ENCODE peak calls at places on chromosomes 5 and 9, in four cellular contexts. M, C, D and Q are unnamed samples.

GRCh38 chr9:22447607-22448305 is 1.1 kb downstream of the DMRTA1 start:
- DNase-seq in M (no peak), C (no peak), D (no peak), Q (no peak)

GRCh38 chr5:132434391-132434790 is 56.2 kb downstream of the IRF1 start:
- DNase-seq in M (no peak), C (no peak), D (no peak), Q (no peak)

GRCh38 chr5:168471785-168472184 is 14.5 kb upstream of the RARS1 start:
- DNase-seq in M (no peak), C (no peak), D (no peak), Q (no peak)

GRCh38 chr9:34591091-34591910 is 1.8 kb upstream of the CNTFR start:
- DNase-seq in M (peak), C (peak), D (no peak), Q (peak)

GRCh38 chr5:149203896-149204544 is 62.7 kb downstream of the ABLIM3 start:
- DNase-seq in M (no peak), C (no peak), D (no peak), Q (no peak)

GRCh38 chr9:125119643-125120286 is 23.6 kb downstream of the SCAI start:
- DNase-seq in M (no peak), C (no peak), D (no peak), Q (no peak)

GRCh38 chr9:36731576-36731975 is 158.9 kb downstream of the MELK start:
- DNase-seq in M (peak), C (no peak), D (no peak), Q (no peak)

GRCh38 chr5:82720764-82721163 is 356.4 kb downstream of the TMEM167A start:
- DNase-seq in M (no peak), C (no peak), D (no peak), Q (no peak)

GRCh38 chr9:33101104-33101951 is 24.9 kb upstream of the SMU1 start:
- DNase-seq in M (no peak), C (peak), D (peak), Q (no peak)

GRCh38 chr9:134384811-134385479 is 58.7 kb downstream of the RXRA start:
- DNase-seq in M (peak), C (no peak), D (no peak), Q (no peak)

GRCh38 chr5:16492398-16493175 is 27.0 kb upstream of the ZNF622 start:
- DNase-seq in M (no peak), C (peak), D (peak), Q (no peak)

GRCh38 chr5:159496773-159497172 is 166.5 kb upstream of the IL12B start:
- DNase-seq in M (no peak), C (no peak), D (no peak), Q (no peak)

GRCh38 chr9:94603259-94603776 is 9.7 kb upstream of the FBP2 start:
- DNase-seq in M (peak), C (peak), D (peak), Q (peak)

GRCh38 chr5:73093943-73094342 is 26.4 kb upstream of the TMEM171 start:
- DNase-seq in M (peak), C (no peak), D (peak), Q (no peak)

GRCh38 chr5:167030500-167031120 is 1260.8 kb upstream of the WWC1 start:
- DNase-seq in M (peak), C (no peak), D (no peak), Q (no peak)

GRCh38 chr5:77239126-77239741 is 28.8 kb downstream of the PDE8B start:
- DNase-seq in M (peak), C (no peak), D (no peak), Q (no peak)

GRCh38 chr5:67234671-67235176 is 38.1 kb upstream of the CD180 start:
- DNase-seq in M (no peak), C (peak), D (no peak), Q (no peak)

GRCh38 chr5:175629231-175629630 is 28.6 kb upstream of the HRH2 start:
- DNase-seq in M (no peak), C (no peak), D (no peak), Q (no peak)

GRCh38 chr5:118796081-118796480 is 192.3 kb downstream of the DTWD2 start:
- DNase-seq in M (no peak), C (no peak), D (no peak), Q (no peak)

GRCh38 chr5:55492449-55492848 is 42.3 kb downstream of the PLPP1 start:
- DNase-seq in M (no peak), C (no peak), D (no peak), Q (no peak)

GRCh38 chr9:31166516-31166915 is 1217.9 kb upstream of the ACO1 start:
- DNase-seq in M (no peak), C (no peak), D (no peak), Q (no peak)

GRCh38 chr5:136404616-136405015 is 39.3 kb upstream of the TRPC7 start:
- DNase-seq in M (no peak), C (no peak), D (no peak), Q (no peak)

GRCh38 chr9:83233647-83234046 is 170.7 kb upstream of the RASEF start:
- DNase-seq in M (no peak), C (peak), D (no peak), Q (no peak)

GRCh38 chr5:11298877-11299276 is 537.8 kb upstream of the DAP start:
- DNase-seq in M (no peak), C (no peak), D (no peak), Q (no peak)

GRCh38 chr9:20950707-20951106 is 80.7 kb downstream of the HACD4 start:
- DNase-seq in M (no peak), C (no peak), D (no peak), Q (no peak)

GRCh38 chr5:43432486-43433365 is 20.5 kb upstream of the CCL28 start:
- DNase-seq in M (peak), C (peak), D (peak), Q (no peak)

GRCh38 chr5:134092875-134093274 is 21.6 kb upstream of the TCF7 start:
- DNase-seq in M (no peak), C (no peak), D (no peak), Q (no peak)

GRCh38 chr5:13478831-13479465 is 465.5 kb downstream of the DNAH5 start:
- DNase-seq in M (peak), C (no peak), D (peak), Q (no peak)

GRCh38 chr5:55232194-55232984 is 1.0 kb downstream of the CCNO start:
- DNase-seq in M (no peak), C (peak), D (no peak), Q (peak)

GRCh38 chr5:96243203-96243602 is 189.8 kb downstream of the PCSK1 start:
- DNase-seq in M (no peak), C (no peak), D (no peak), Q (no peak)

GRCh38 chr9:68974431-68974830 is 39.5 kb downstream of the PRKACG start:
- DNase-seq in M (no peak), C (no peak), D (no peak), Q (no peak)

GRCh38 chr9:133184971-133185370 is 21.3 kb upstream of the GBGT1 start:
- DNase-seq in M (peak), C (no peak), D (peak), Q (no peak)
- H3K4me3 ChIP-seq in M (no peak), C (no peak), D (no peak), Q (no peak)

GRCh38 chr5:177509991-177510566 is 453 bp upstream of the DOK3 start:
- DNase-seq in M (peak), C (peak), D (no peak), Q (peak)
- H3K4me3 ChIP-seq in M (peak), C (no peak), D (no peak), Q (no peak)

GRCh38 chr5:151179489-151179840 is 21.9 kb upstream of the ANXA6 start:
- DNase-seq in M (no peak), C (no peak), D (no peak), Q (no peak)

GRCh38 chr5:151181818-151182217 is 24.2 kb upstream of the ANXA6 start:
- DNase-seq in M (no peak), C (no peak), D (no peak), Q (no peak)

GRCh38 chr5:151178779-151179488 is 21.4 kb upstream of the ANXA6 start:
- DNase-seq in M (no peak), C (no peak), D (no peak), Q (no peak)

GRCh38 chr5:151180291-151180690 is 22.7 kb upstream of the ANXA6 start:
- DNase-seq in M (no peak), C (no peak), D (no peak), Q (no peak)

DNA sequence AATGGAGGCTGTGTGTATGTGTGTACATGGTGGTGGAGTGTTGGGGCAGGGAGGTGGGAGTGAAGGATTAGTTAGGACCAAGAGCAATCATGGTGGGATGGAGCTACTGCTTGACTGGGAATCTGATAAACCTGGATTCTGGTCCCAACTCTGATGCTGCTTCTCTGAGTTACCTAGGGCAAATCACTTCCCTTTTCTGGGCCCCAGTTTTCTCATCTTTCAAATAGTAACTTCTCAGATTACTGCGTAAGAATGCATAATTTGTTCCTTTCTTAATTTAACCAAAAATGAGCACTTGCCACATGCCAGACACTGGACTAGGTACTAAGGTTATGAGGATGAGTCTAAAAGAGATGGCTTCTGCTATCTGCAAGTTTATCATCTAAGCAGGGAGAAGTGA is 20.8 kb upstream of the ANXA6 start:
- DNase-seq in M (no peak), C (no peak), D (no peak), Q (no peak)
- H3K4me3 ChIP-seq in M (no peak), C (no peak), D (no peak), Q (no peak)

DNA sequence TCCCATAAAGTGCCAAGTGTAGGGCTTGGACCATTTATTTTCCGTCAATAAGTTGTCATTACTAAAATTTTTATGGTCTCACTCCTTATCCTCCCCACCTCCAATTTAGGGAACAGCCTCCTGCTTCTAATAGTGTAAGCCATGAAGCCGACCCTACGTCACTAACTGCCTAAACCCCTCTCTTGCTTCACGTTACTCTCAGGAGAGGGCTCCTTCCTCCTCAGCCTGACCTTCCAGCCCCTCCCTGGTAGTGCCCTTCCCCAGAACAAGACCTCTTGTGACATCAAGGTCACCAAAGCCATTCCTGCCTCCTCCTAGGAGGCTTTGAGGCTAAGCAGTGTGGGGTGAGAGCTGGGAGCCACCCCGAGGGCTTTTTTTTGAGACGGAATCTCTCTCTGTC is 2.2 kb upstream of the CDK9 start:
- DNase-seq in M (peak), C (no peak), D (no peak), Q (no peak)
- H3K4me3 ChIP-seq in M (peak), C (no peak), D (no peak), Q (no peak)

GRCh38 chr9:110206388-110206787 is 1.6 kb downstream of the C9orf152 start:
- DNase-seq in M (no peak), C (no peak), D (no peak), Q (no peak)
- H3K4me3 ChIP-seq in M (no peak), C (no peak), D (no peak), Q (no peak)

GRCh38 chr5:179825655-179826182 is 5.0 kb downstream of the SQSTM1 start:
- DNase-seq in M (no peak), C (peak), D (no peak), Q (no peak)

GRCh38 chr5:179822444-179822990 is 1.8 kb downstream of the SQSTM1 start:
- DNase-seq in M (no peak), C (peak), D (no peak), Q (no peak)

GRCh38 chr5:179822059-179822432 is 1.3 kb downstream of the SQSTM1 start:
- DNase-seq in M (no peak), C (peak), D (no peak), Q (no peak)

GRCh38 chr5:179824745-179825112 is 4.0 kb downstream of the SQSTM1 start:
- DNase-seq in M (no peak), C (peak), D (no peak), Q (no peak)

DNA sequence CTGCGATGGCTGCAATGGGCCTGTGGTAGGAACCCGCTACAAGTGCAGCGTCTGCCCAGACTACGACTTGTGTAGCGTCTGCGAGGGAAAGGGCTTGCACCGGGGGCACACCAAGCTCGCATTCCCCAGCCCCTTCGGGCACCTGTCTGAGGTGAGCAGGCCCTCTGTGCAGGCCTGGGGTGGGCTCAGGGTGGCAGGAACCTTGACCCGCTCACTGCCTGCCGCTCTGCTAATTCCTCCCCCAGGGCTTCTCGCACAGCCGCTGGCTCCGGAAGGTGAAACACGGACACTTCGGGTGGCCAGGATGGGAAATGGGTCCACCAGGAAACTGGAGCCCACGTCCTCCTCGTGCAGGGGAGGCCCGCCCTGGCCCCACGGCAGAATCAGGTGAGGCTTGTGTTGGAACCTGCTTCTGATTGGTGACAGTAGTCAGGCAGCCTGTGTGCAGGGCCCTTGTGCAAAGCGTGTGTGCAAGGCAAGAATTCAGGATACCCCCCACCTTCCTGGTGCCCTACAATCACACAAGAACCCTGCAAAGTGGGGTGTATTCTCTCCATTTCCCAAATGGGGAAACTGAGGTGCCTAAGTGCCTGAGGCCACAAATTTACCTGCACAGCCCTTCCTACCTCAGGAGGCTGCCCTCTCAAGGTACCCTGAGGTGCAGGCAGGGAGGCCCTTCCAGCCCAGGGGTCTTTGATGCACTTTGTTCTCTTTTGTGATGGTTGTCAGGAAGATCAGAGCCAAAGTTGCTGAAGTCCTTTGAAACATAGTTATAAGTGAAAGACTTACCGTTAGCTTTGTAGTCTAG is 3.4 kb downstream of the SQSTM1 start:
- DNase-seq in M (no peak), C (peak), D (no peak), Q (peak)
- H3K4me3 ChIP-seq in M (no peak), C (no peak), D (no peak), Q (no peak)

DNA sequence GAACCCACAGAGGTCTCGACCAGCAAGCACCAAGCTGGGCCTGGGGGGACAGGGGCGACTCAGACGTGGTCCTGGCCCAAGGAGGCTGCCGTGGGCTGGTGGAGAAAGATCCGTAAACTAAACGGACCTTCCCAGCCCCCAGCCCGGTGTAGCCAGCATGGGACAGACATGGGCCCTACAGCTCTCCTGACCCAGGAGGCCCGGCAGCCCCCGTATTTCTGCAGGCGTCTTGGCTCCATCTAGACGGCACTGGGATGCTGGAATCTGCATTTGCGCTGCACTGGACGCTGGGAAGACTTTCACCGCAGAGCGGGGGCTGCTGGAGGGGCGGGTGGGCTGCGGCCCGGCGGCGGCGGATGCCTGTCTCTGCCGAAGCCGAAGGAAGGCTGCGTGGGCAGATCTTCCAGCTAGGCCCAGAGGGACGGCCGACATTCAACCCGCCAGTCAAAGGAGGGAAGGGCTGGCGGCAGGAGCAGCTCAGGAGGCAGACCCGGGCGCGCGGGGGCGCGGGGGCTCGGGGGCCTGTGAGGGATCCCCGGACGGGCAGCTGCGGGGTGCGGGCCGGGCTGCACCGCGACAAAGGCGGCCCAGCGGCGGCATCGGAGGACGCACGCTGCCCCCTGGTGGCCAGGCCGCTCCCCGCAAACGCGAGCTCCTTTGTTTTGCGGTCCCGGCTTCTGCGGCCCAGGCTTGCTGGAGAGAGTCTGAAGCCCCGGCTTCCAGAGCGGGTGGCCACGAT is 266.2 kb downstream of the NSG2 start:
- DNase-seq in M (peak), C (peak), D (no peak), Q (peak)
- H3K4me3 ChIP-seq in M (no peak), C (peak), D (peak), Q (no peak)

DNA sequence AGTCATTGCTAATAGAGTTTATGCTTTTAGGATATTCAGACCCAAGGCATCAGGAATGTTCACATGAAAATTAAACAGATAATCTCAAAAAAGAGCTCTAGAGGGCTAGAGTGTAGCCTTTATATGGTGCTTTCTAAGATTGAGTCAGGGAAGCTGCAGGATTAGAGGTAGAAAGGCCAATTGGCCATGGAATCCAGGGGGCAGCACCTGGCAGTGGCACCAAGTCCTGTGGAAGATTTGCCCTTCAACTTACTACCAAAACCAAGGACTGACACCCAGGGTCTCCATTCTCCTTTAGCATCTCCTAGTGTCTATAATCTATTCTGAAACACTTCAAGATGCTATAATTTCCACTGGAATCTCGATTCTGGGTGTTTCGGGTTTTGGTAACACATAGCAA is 112.4 kb downstream of the ACER2 start:
- DNase-seq in M (no peak), C (no peak), D (no peak), Q (no peak)
- H3K4me3 ChIP-seq in M (no peak), C (no peak), D (no peak), Q (no peak)

GRCh38 chr5:35212006-35212982 is 18.0 kb downstream of the PRLR start:
- DNase-seq in M (no peak), C (no peak), D (no peak), Q (no peak)
- H3K4me3 ChIP-seq in M (no peak), C (no peak), D (no peak), Q (no peak)